ENCODE peak calls at places on chromosomes 4 and X, in six cellular contexts. N is mesendoderm, H is fibroblast of pulmonary artery, K is RWPE2, B is HuH-7.5, J is astrocyte of the hippocampus. E is an unnamed sample.

GRCh38 chr4:153318696-153319320 is 25.7 kb upstream of the MND1 start:
- DNase-seq in N (peak), H (peak), K (no peak), B (peak), J (peak), E (no peak)

GRCh38 chr4:15149234-15149841 is 147.1 kb downstream of the CPEB2 start:
- DNase-seq in N (no peak), H (peak), K (no peak), B (no peak), J (no peak), E (no peak)

GRCh38 chrX:135345328-135345645 is 36.0 kb downstream of the ETDC start:
- DNase-seq in N (no peak), H (peak), K (no peak), B (no peak), J (peak), E (no peak)

GRCh38 chrX:31323658-31324057 is 251.8 kb upstream of the FTHL17 start:
- DNase-seq in N (no peak), H (no peak), K (no peak), B (no peak), J (no peak), E (no peak)

GRCh38 chr4:10590896-10591295 is 93.7 kb downstream of the CLNK start:
- DNase-seq in N (no peak), H (peak), K (no peak), B (no peak), J (no peak), E (no peak)

GRCh38 chrX:109624641-109625311 is at the start of gene KCNE5:
- DNase-seq in N (peak), H (no peak), K (no peak), B (no peak), J (peak), E (peak)

GRCh38 chr4:105944535-105944934 is 49.3 kb downstream of the NPNT start:
- DNase-seq in N (no peak), H (peak), K (no peak), B (no peak), J (peak), E (no peak)

GRCh38 chrX:107678957-107679740 is 50.8 kb downstream of the PRPS1 start:
- DNase-seq in N (no peak), H (peak), K (peak), B (no peak), J (peak), E (peak)

GRCh38 chrX:153637121-153638040 is 9.6 kb upstream of the DUSP9 start:
- DNase-seq in N (no peak), H (no peak), K (no peak), B (no peak), J (no peak), E (peak)

GRCh38 chrX:79556750-79557149 is 189.6 kb upstream of the ITM2A start:
- DNase-seq in N (no peak), H (no peak), K (no peak), B (no peak), J (no peak), E (no peak)

GRCh38 chr4:162408309-162408708 is 244.5 kb upstream of the FSTL5 start:
- DNase-seq in N (no peak), H (no peak), K (no peak), B (no peak), J (no peak), E (no peak)

GRCh38 chrX:19097553-19097952 is 24.7 kb downstream of the ADGRG2 start:
- DNase-seq in N (no peak), H (no peak), K (no peak), B (no peak), J (no peak), E (no peak)

GRCh38 chrX:18995216-18995615 is 11.3 kb upstream of the PHKA2 start:
- DNase-seq in N (no peak), H (peak), K (no peak), B (no peak), J (peak), E (no peak)

GRCh38 chrX:108323751-108324150 is 114.5 kb downstream of the COL4A6 start:
- DNase-seq in N (no peak), H (no peak), K (no peak), B (no peak), J (no peak), E (no peak)

GRCh38 chrX:53116101-53116500 is 22.2 kb downstream of the KANTR start:
- DNase-seq in N (no peak), H (peak), K (no peak), B (no peak), J (peak), E (no peak)

GRCh38 chrX:107766470-107767140 is 9.0 kb downstream of the TSC22D3 start:
- DNase-seq in N (peak), H (peak), K (no peak), B (no peak), J (peak), E (no peak)

GRCh38 chrX:150362599-150363481 is at the start of gene MAMLD1:
- DNase-seq in N (peak), H (peak), K (no peak), B (no peak), J (peak), E (peak)

GRCh38 chr4:128782076-128782715 is 27.3 kb upstream of the JADE1 start:
- DNase-seq in N (no peak), H (no peak), K (no peak), B (no peak), J (no peak), E (no peak)

GRCh38 chr4:156790866-156791265 is 180.7 kb downstream of the PDGFC start:
- DNase-seq in N (peak), H (peak), K (no peak), B (no peak), J (peak), E (no peak)

GRCh38 chr4:26992657-26993361 is 132.2 kb downstream of the STIM2 start:
- DNase-seq in N (no peak), H (peak), K (no peak), B (no peak), J (peak), E (no peak)

GRCh38 chr4:169582203-169582602 is 30.2 kb downstream of the NEK1 start:
- DNase-seq in N (no peak), H (no peak), K (no peak), B (no peak), J (no peak), E (no peak)

GRCh38 chrX:13201605-13202219 is 118.1 kb downstream of the ATXN3L start:
- DNase-seq in N (peak), H (no peak), K (no peak), B (no peak), J (no peak), E (no peak)

GRCh38 chrX:116930311-116930710 is 467.5 kb upstream of the CT83 start:
- DNase-seq in N (peak), H (no peak), K (no peak), B (no peak), J (no peak), E (no peak)

GRCh38 chr4:146648384-146648783 is 9.7 kb downstream of the POU4F2 start:
- DNase-seq in N (peak), H (no peak), K (no peak), B (no peak), J (no peak), E (no peak)

GRCh38 chrX:110407910-110408545 is 49.4 kb downstream of the RTL9 start:
- DNase-seq in N (peak), H (peak), K (no peak), B (no peak), J (peak), E (no peak)

GRCh38 chrX:68719181-68719903 is 71.9 kb downstream of the STARD8 start:
- DNase-seq in N (no peak), H (no peak), K (no peak), B (no peak), J (no peak), E (no peak)

GRCh38 chr4:102586644-102587021 is 85.5 kb downstream of the NFKB1 start:
- DNase-seq in N (no peak), H (no peak), K (no peak), B (no peak), J (no peak), E (no peak)

GRCh38 chr4:71009796-71010588 is 16.5 kb downstream of the DCK start:
- DNase-seq in N (peak), H (peak), K (no peak), B (peak), J (peak), E (no peak)

GRCh38 chrX:30680618-30681017 is 27.4 kb downstream of the GK start:
- DNase-seq in N (peak), H (no peak), K (no peak), B (no peak), J (no peak), E (no peak)

E was measured in kidney.